ENCODE peak calls at places on chromosomes 4 and X, in ten cellular contexts. A, W, L, R, N, T, F, E, Z and X are unnamed samples.

GRCh38 chr4:56129431-56129861 is 180.7 kb downstream of the CEP135 start:
- DNase-seq in T (no peak), R (peak), N (no peak), F (no peak), W (peak), Z (no peak), E (peak), A (no peak), L (peak), X (no peak)

GRCh38 chr4:10856271-10856670 is 171.7 kb upstream of the CLNK start:
- DNase-seq in Z (no peak), W (no peak), T (no peak), N (no peak), L (no peak), E (no peak), R (no peak), F (no peak), A (no peak), X (no peak)

GRCh38 chr4:40395166-40395900 is 60.2 kb downstream of the CHRNA9 start:
- DNase-seq in Z (no peak), N (no peak), T (no peak), A (no peak), L (no peak), F (no peak), R (no peak), W (no peak), E (no peak), X (no peak)

GRCh38 chr4:42627887-42628646 is 28.8 kb downstream of the ATP8A1 start:
- DNase-seq in Z (no peak), W (no peak), N (peak), F (no peak), R (no peak), T (peak), E (no peak), L (no peak), A (peak), X (peak)

GRCh38 chr4:22363071-22363470 is 152.8 kb downstream of the ADGRA3 start:
- DNase-seq in W (peak), N (no peak), T (no peak), E (peak), L (peak), R (no peak), F (no peak), A (no peak), Z (no peak), X (no peak)

GRCh38 chrX:39928704-39929439 is 168.9 kb downstream of the BCOR start:
- DNase-seq in W (peak), L (peak), N (no peak), R (no peak), E (no peak), A (no peak), Z (no peak), T (no peak), F (no peak), X (no peak)

GRCh38 chr4:185809517-185810071 is 2.4 kb downstream of the SORBS2 start:
- DNase-seq in T (no peak), Z (no peak), E (no peak), N (no peak), L (no peak), W (no peak), F (no peak), R (no peak), A (no peak), X (no peak)

GRCh38 chrX:154742623-154743022 is 8.3 kb downstream of the GAB3 start:
- DNase-seq in F (no peak), L (no peak), E (no peak), R (no peak), N (no peak), W (no peak), Z (no peak), A (no peak), T (no peak), X (no peak)

GRCh38 chr4:74503580-74503979 is 58.6 kb downstream of the AREG start:
- DNase-seq in R (no peak), Z (no peak), L (peak), A (no peak), T (no peak), W (peak), F (no peak), E (peak), N (no peak), X (no peak)

GRCh38 chr4:11622961-11623725 is 194.4 kb upstream of the HS3ST1 start:
- DNase-seq in N (no peak), F (no peak), R (no peak), Z (no peak), T (no peak), L (peak), A (no peak), E (peak), W (no peak), X (no peak)

GRCh38 chr4:7947927-7948326 is 8.3 kb upstream of the AFAP1 start:
- DNase-seq in L (no peak), Z (no peak), R (no peak), N (no peak), F (no peak), W (no peak), E (no peak), T (no peak), A (no peak), X (no peak)

GRCh38 chr4:156775803-156776202 is 195.8 kb downstream of the PDGFC start:
- DNase-seq in L (no peak), E (no peak), R (no peak), T (no peak), Z (no peak), A (peak), W (no peak), N (no peak), F (no peak), X (no peak)

GRCh38 chr4:11847161-11847560 is 418.5 kb upstream of the HS3ST1 start:
- DNase-seq in F (no peak), N (no peak), Z (no peak), L (no peak), A (no peak), T (no peak), E (no peak), R (no peak), W (no peak), X (no peak)

GRCh38 chr4:25215506-25215905 is 18.3 kb upstream of the PI4K2B start:
- DNase-seq in F (no peak), N (no peak), R (no peak), Z (no peak), L (no peak), T (no peak), W (no peak), E (no peak), A (no peak), X (no peak)

GRCh38 chrX:133516691-133517090 is 101.4 kb upstream of the GPC4 start:
- DNase-seq in L (no peak), E (no peak), T (no peak), R (no peak), Z (no peak), F (no peak), N (no peak), W (no peak), A (no peak), X (no peak)

GRCh38 chr4:148998719-148999118 is 556.5 kb upstream of the NR3C2 start:
- DNase-seq in F (peak), N (no peak), L (peak), A (no peak), Z (no peak), E (peak), W (no peak), T (no peak), R (no peak), X (no peak)

GRCh38 chr4:153781717-153782416 is 7.0 kb downstream of the SFRP2 start:
- DNase-seq in E (no peak), N (no peak), A (no peak), Z (no peak), W (no peak), R (no peak), L (peak), T (no peak), F (no peak), X (no peak)
- H3K27ac ChIP-seq in E (no peak), N (no peak), A (no peak), Z (no peak), W (no peak), R (no peak), L (peak), T (no peak), F (peak), X (no peak)

GRCh38 chr4:37805091-37805490 is 21.4 kb upstream of the PGM2 start:
- DNase-seq in N (no peak), T (no peak), A (no peak), W (no peak), R (no peak), Z (no peak), F (no peak), L (no peak), E (no peak), X (no peak)
- TF ChIP-seq CTCF in N (no peak), T (no peak), A (no peak), W (no peak), R (no peak), Z (no peak), F (no peak), L (no peak), E (no peak), X (no peak)

GRCh38 chrX:96563663-96564062 is 121.0 kb upstream of the DIAPH2 start:
- DNase-seq in T (no peak), Z (no peak), R (no peak), F (no peak), L (peak), N (no peak), A (peak), W (no peak), E (no peak), X (no peak)
- H3K27ac ChIP-seq in T (no peak), Z (no peak), R (no peak), F (no peak), L (peak), N (no peak), A (no peak), W (no peak), E (no peak), X (no peak)

GRCh38 chr4:128623508-128624215 is 185.8 kb upstream of the JADE1 start:
- DNase-seq in A (no peak), N (no peak), F (no peak), L (no peak), R (no peak), Z (no peak), T (no peak), W (no peak), E (no peak), X (no peak)
- TF ChIP-seq CTCF in A (no peak), N (no peak), F (no peak), L (no peak), R (no peak), Z (no peak), T (no peak), W (no peak), E (no peak), X (no peak)

DNA sequence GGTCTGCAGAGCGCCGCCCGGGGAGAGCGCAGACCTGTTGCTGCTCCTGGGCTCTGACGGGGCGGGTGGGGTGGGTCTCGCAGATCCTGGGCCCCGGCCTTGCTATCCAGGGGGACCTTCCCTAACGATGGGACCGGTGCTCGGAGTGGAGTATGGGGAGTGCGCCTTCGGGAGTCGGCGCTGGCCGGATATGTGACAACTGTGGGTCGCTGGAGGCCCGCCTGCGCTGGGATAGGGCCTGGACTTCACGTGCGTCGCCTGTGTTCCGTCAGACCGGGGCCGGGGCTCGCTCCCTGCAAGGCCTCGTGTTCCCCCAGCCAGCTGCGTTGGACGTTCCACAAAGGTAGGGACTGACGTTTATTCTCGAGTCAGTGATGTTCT is 1.2 kb downstream of the TBL1X start:
- DNase-seq in N (no peak), Z (no peak), A (peak), L (peak), R (peak), F (no peak), E (no peak), T (peak), W (no peak), X (no peak)
- H3K27ac ChIP-seq in N (peak), Z (peak), A (peak), L (peak), R (peak), F (no peak), E (no peak), T (peak), W (peak), X (no peak)

DNA sequence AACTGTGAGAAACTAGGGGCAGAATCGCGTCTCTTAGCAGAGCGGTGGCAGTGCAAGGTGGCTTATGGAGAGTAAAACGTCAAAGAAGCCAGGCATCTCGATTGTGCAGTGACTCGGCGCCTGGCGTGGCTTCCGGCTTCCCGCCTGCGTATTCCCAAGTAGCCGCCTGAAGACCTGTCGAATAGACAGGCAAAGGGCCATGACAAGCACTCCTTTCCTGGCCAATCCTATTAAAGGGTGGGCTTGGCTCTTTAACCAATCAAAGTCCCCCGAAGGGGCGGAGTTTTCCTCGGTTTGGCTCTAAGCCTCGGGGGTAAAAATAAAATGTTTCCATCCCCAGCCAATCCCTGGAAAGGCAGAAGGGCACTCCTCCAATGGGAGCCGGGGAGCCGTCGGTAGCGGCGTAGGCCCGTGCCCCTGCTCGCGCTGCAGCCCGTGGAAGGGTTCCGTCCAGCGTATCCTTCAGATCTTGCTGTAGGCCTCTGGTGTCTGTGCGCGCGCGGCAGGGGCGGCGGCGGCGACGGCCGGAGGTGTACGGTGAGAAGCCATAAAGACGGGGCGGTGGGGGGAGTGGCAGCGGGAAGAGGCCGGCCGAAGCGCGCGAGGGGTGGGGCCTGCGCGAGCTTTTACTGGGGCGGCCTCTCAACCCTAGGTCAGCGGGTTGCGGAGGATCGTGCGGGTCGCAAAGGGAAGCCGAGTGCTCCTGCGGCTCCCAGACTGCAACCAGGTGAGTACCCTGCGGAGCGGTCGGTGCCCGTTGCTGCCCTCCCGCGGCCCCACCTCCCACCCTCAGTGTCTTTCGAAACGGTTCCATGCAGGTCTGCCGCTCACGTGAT is at the start of gene KANTR:
- DNase-seq in A (peak), W (peak), Z (peak), E (peak), N (peak), T (peak), F (peak), R (peak), L (peak), X (peak)
- TF ChIP-seq CTCF in A (no peak), W (no peak), Z (no peak), E (peak), N (no peak), T (no peak), F (no peak), R (no peak), L (no peak), X (no peak)

DNA sequence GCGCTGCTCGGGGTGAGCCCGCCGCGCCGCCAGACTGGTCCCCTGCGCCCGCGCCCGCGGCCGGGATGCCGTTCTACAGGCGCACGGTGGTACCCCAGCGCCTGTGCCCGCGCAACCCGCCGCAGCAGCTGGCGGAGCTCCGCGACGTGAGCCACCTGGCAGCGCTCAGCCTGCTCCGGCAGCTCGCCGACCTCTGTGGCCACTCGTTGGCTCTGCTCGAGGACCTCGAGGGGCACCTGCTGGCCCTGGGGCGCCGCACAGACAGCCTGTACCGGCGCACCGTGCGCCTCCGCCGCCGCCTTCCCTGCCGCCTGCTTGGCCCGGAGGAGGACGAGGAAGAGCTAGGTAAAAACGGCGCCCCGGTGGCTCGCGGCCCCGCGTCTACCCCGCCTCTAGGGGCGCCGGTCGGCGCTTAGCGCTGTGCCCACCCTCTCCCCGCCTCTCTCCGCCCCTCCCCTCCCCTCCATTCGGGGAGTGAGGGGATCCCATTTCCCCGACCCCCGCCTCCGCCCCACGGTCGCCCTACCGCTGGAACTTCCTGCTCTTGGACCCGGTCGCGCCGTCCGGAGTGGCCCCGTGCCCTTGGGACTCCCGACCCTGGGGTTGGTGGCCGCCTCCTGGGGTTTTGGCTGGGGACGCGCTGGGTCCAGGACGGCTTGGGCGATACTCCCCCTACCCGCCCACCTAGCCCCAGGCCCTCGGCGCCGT is 532 bp downstream of the NHSL2 start:
- DNase-seq in L (no peak), T (peak), A (no peak), R (no peak), W (no peak), E (no peak), F (no peak), Z (no peak), N (peak), X (no peak)
- H3K27ac ChIP-seq in L (no peak), T (no peak), A (peak), R (no peak), W (no peak), E (no peak), F (peak), Z (no peak), N (no peak), X (no peak)

DNA sequence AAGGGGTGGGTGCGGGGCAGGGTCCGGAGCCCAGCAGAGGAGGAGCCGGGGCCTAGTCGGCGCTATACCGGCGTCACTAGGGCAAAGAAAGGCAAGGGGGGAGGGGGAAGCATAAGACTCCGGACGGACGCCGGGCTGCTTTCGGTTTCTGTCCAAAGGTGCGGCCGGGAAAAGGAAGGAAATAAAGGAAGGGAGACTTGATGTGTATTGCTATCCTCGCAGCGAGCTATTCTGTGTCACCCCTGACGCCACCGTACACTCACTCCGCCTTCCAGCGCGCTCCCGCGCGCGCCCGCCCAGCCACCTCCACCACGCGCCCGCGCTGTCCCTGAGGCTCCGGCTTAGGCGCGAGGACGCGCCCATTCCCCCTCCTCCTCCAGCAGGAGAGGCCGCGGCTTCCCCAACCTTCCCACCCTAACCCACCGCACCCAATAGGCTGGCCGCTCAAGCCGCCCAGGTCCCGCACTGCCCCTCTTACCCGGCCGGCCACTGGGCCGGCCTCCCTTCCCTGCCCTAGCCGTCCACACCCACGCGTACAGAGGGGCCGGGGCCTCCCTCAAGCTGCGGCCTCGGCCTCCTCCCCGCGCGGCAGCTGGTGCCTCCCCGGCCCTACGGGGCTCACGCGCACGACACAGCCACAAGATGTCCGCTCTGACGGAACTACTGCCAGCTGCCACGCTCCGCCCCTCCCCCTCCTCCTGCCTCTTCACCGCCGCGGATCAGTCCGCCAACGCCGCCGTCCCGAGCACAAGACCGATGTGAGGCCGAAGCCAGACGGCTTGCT is at the start of gene UBE2D3:
- DNase-seq in F (peak), T (peak), N (peak), E (peak), A (peak), Z (peak), R (peak), W (peak), L (peak), X (peak)
- TF ChIP-seq CTCF in F (no peak), T (no peak), N (no peak), E (peak), A (peak), Z (peak), R (no peak), W (no peak), L (no peak), X (peak)